ENCODE peak calls at places on chromosomes 4 and X, in six cellular contexts. X is adrenal gland; M is CD8-positive, alpha-beta memory T cell; L is endodermal cell; U is GM23248; D is lower lobe of right lung. Q is an unnamed sample.

GRCh38 chr4:146959692-146960091 is 14.0 kb upstream of the TTC29 start:
- DNase-seq in X (no peak), M (no peak), L (no peak), U (peak; percentile 31), D (no peak), Q (no peak)

GRCh38 chr4:86961605-86962295 is 26.9 kb downstream of the AFF1 start:
- DNase-seq in X (no peak), M (no peak), L (no peak), U (peak; percentile 41), D (no peak), Q (no peak)

GRCh38 chr4:138897818-138898226 is 117.8 kb upstream of the NOCT start:
- DNase-seq in X (no peak), M (no peak), L (no peak), U (peak; percentile 87), D (no peak), Q (no peak)

GRCh38 chrX:65516756-65517155 is 17.8 kb downstream of the LAS1L start:
- DNase-seq in X (no peak), M (no peak), L (no peak), U (no peak), D (no peak), Q (no peak)

GRCh38 chr4:78885598-78885997 is 53.6 kb downstream of the PAQR3 start:
- DNase-seq in X (no peak), M (no peak), L (no peak), U (peak; percentile 45), D (no peak), Q (no peak)

GRCh38 chrX:43655151-43655676 is 885 bp upstream of the MAOA start:
- DNase-seq in X (peak; percentile 52), M (peak; percentile 24), L (peak; percentile 81), U (peak; percentile 52), D (peak; percentile 63), Q (no peak)

GRCh38 chr4:30719363-30720020 is 677 bp upstream of the PCDH7 start:
- DNase-seq in X (no peak), M (no peak), L (peak; percentile 92), U (peak; percentile 67), D (no peak), Q (peak; percentile 43)

GRCh38 chr4:76607846-76608245 is 172.8 kb downstream of the SHROOM3 start:
- DNase-seq in X (no peak), M (no peak), L (no peak), U (no peak), D (no peak), Q (no peak)

GRCh38 chr4:180148737-180149136 is 2094.5 kb upstream of the TENM3 start:
- DNase-seq in X (no peak), M (no peak), L (no peak), U (no peak), D (no peak), Q (no peak)

GRCh38 chr4:108466936-108467902 is 153.2 kb upstream of the RPL34 start:
- DNase-seq in X (peak; percentile 7), M (peak; percentile 55), L (no peak), U (peak; percentile 71), D (no peak), Q (no peak)

GRCh38 chr4:117227925-117228324 is 142.5 kb upstream of the TRAM1L1 start:
- DNase-seq in X (no peak), M (no peak), L (no peak), U (no peak), D (no peak), Q (no peak)

GRCh38 chrX:44245730-44246129 is 97.7 kb downstream of the EFHC2 start:
- DNase-seq in X (no peak), M (peak; percentile 28), L (no peak), U (no peak), D (no peak), Q (no peak)

GRCh38 chr4:140711910-140712309 is 44.3 kb downstream of the TBC1D9 start:
- DNase-seq in X (no peak), M (no peak), L (no peak), U (no peak), D (no peak), Q (no peak)

GRCh38 chr4:17018013-17018412 is 119.6 kb upstream of the LDB2 start:
- DNase-seq in X (no peak), M (no peak), L (peak; percentile 36), U (no peak), D (no peak), Q (no peak)

GRCh38 chrX:17475820-17476219 is 100.8 kb downstream of the NHS start:
- DNase-seq in X (peak; percentile 20), M (no peak), L (no peak), U (peak; percentile 55), D (no peak), Q (no peak)

GRCh38 chr4:99868126-99868596 is 26.1 kb downstream of the LAMTOR3 start:
- DNase-seq in X (no peak), M (no peak), L (peak; percentile 51), U (peak; percentile 88), D (no peak), Q (peak; percentile 50)

GRCh38 chrX:39367429-39367828 is 566.2 kb downstream of the MID1IP1 start:
- DNase-seq in X (no peak), M (no peak), L (no peak), U (no peak), D (no peak), Q (no peak)

GRCh38 chrX:75273483-75273882 is 402 bp upstream of the UPRT start:
- DNase-seq in X (peak; percentile 1), M (no peak), L (no peak), U (no peak), D (no peak), Q (no peak)

GRCh38 chr4:141329174-141329569 is 108.5 kb downstream of the ZNF330 start:
- DNase-seq in X (peak; percentile 11), M (no peak), L (no peak), U (peak; percentile 87), D (no peak), Q (no peak)

GRCh38 chrX:119249836-119250340 is 13.8 kb downstream of the PGRMC1 start:
- DNase-seq in X (no peak), M (no peak), L (no peak), U (peak; percentile 16), D (no peak), Q (no peak)

GRCh38 chrX:51395807-51396728 is 63.4 kb downstream of the NUDT10 start:
- DNase-seq in X (peak; percentile 37), M (peak; percentile 76), L (peak; percentile 69), U (peak; percentile 12), D (peak; percentile 39), Q (no peak)

GRCh38 chr4:77156533-77156911 is 485 bp upstream of the CCNG2 start:
- DNase-seq in X (peak; percentile 98), M (peak; percentile 99), L (peak; percentile 99), U (peak; percentile 99), D (peak; percentile 94), Q (peak; percentile 96)

GRCh38 chr4:99062120-99062519 is 26.5 kb downstream of the ADH5 start:
- DNase-seq in X (no peak), M (no peak), L (no peak), U (peak; percentile 21), D (no peak), Q (no peak)

GRCh38 chr4:3368841-3369760 is 72.7 kb upstream of the HGFAC start:
- DNase-seq in X (no peak), M (peak; percentile 14), L (no peak), U (no peak), D (no peak), Q (no peak)

GRCh38 chrX:22278375-22278774 is 5.7 kb downstream of the CBLL2 start:
- DNase-seq in X (no peak), M (no peak), L (peak; percentile 54), U (no peak), D (no peak), Q (no peak)

GRCh38 chr4:156815717-156816319 is 155.8 kb downstream of the PDGFC start:
- DNase-seq in X (no peak), M (no peak), L (no peak), U (no peak), D (no peak), Q (no peak)

GRCh38 chrX:71911023-71911730 is 532 bp downstream of the NHSL2 start:
- DNase-seq in X (no peak), M (peak; percentile 21), L (peak; percentile 87), U (peak; percentile 40), D (no peak), Q (peak; percentile 60)
- H3K4me3 ChIP-seq in X (peak overlapping the region; percentile 42), M (no peak overlapping the region), L (peak overlapping the region; percentile 79), U (peak overlapping the region; percentile 73), D (peak overlapping the region; percentile 46), Q (peak overlapping the region; percentile 76)

GRCh38 chr4:168830777-168831512 is 179.1 kb downstream of the CBR4 start:
- DNase-seq in X (no peak), M (no peak), L (no peak), U (peak; percentile 53), D (no peak), Q (no peak)
- H3K4me3 ChIP-seq in X (peak overlapping the region; percentile 81), M (no peak overlapping the region), L (peak overlapping the region; percentile 92), U (peak overlapping the region; percentile 95), D (peak overlapping the region; percentile 77), Q (no peak overlapping the region)

GRCh38 chrX:103212749-103213457 is 2.0 kb upstream of the BEX4 start:
- DNase-seq in X (peak; percentile 35), M (no peak), L (no peak), U (no peak), D (no peak), Q (no peak)

GRCh38 chrX:103220511-103221406 is 5.9 kb downstream of the BEX4 start:
- DNase-seq in X (no peak), M (no peak), L (no peak), U (no peak), D (peak; percentile 49), Q (no peak)

GRCh38 chrX:103215037-103215767 is at the start of gene BEX4:
- DNase-seq in X (peak; percentile 89), M (peak; percentile 80), L (peak; percentile 97), U (peak; percentile 71), D (peak; percentile 88), Q (peak; percentile 81)

GRCh38 chrX:103211012-103211715 is 3.7 kb upstream of the BEX4 start:
- DNase-seq in X (peak; percentile 64), M (peak; percentile 47), L (peak; percentile 83), U (peak; percentile 58), D (no peak), Q (peak; percentile 38)

GRCh38 chrX:103215768-103216085 is 819 bp downstream of the BEX4 start:
- DNase-seq in X (no peak), M (no peak), L (peak; percentile 92), U (no peak), D (no peak), Q (peak; percentile 42)
- H3K4me3 ChIP-seq in X (peak overlapping the region; percentile 72), M (peak overlapping the region; percentile 53), L (peak overlapping the region; percentile 86), U (no peak overlapping the region), D (peak overlapping the region; percentile 70), Q (peak overlapping the region; percentile 78)

DNA sequence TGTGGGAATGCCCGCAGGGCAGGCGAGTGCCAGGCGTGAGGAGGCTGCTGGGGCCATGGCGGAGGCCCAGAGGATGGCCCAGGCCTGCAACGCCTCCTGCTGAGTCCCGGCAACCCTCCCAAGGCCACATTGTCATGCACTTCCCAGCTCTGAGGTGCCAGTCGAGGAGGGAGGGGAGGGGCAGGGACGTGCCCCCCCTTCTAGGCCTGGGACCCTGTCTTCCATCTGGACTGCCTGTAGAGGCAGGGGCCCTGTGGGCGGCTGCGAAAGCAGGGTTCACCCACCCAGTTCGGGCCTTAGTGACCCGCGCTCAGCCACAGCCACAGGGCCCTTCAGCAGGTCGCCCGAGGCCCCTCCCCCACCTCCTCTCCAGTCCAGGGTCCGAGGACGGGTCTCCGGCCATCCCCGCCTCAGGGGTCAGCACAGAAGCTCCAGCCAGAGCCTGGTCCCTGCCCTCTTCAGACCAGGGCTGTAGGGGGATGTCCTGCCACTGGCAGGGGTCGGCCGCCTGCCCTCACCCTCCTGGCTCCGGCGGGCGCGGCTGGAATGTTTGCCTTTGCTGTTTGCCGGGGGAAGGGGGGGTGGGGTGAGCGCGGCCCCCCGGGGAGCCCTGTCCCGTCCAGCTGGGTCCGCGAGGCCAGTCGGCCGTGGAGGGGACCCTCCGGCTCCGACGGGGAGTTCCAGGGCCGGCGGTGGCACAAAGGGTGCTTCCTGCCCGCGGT is 26.6 kb upstream of the FGFR3 start:
- DNase-seq in X (peak; percentile 86), M (no peak), L (peak; percentile 88), U (no peak), D (no peak), Q (no peak)
- H3K4me3 ChIP-seq in X (peak overlapping the region; percentile 59), M (no peak overlapping the region), L (no peak overlapping the region), U (no peak overlapping the region), D (peak overlapping the region; percentile 51), Q (peak overlapping the region; percentile 42)

Q was measured in NT2/D1.